ENCODE peak calls at places on chromosome 2, in seven cellular contexts. W is HL-60, Z is Karpas-422, I is amygdala, V is iPS DF 6.9, L is NCI-H82, O is EL. P is an unnamed sample.

GRCh38 chr2:210768329-210768910 is 212.0 kb downstream of the CPS1 start:
- DNase-seq in Z (no peak), I (no peak), O (no peak), W (no peak), L (no peak), V (no peak), P (no peak)

GRCh38 chr2:173752152-173752551 is 213.0 kb downstream of the SP3 start:
- DNase-seq in O (peak; percentile 16), V (no peak), Z (peak; percentile 77), I (no peak), L (peak; percentile 18), W (no peak), P (no peak)

GRCh38 chr2:220904015-220904414 is 668.1 kb downstream of the EPHA4 start:
- DNase-seq in V (no peak), L (no peak), Z (no peak), W (no peak), I (no peak), O (no peak), P (no peak)

GRCh38 chr2:16039055-16039454 is 98.7 kb downstream of the MYCN start:
- DNase-seq in V (no peak), Z (no peak), L (peak; percentile 41), W (no peak), O (no peak), I (no peak), P (no peak)

GRCh38 chr2:68366083-68366560 is 1.0 kb downstream of the PLEK start:
- DNase-seq in Z (peak; percentile 85), W (no peak), L (no peak), O (no peak), I (no peak), V (no peak), P (no peak)

GRCh38 chr2:239444626-239445625 is 44.1 kb upstream of the HDAC4 start:
- DNase-seq in W (peak; percentile 92), O (no peak), I (no peak), L (no peak), Z (no peak), V (no peak), P (no peak)

GRCh38 chr2:20796374-20796791 is 26.5 kb downstream of the LDAH start:
- DNase-seq in O (peak; percentile 22), L (no peak), W (no peak), V (no peak), Z (no peak), I (no peak), P (no peak)

GRCh38 chr2:205903549-205904129 is 182.3 kb downstream of the INO80D start:
- DNase-seq in L (peak; percentile 74), V (no peak), O (peak; percentile 20), I (no peak), Z (peak; percentile 74), W (peak; percentile 16), P (no peak)

GRCh38 chr2:223846524-223846923 is 9.1 kb upstream of the AP1S3 start:
- DNase-seq in W (no peak), O (peak; percentile 90), I (no peak), L (peak; percentile 45), Z (no peak), V (no peak), P (peak; percentile 33)

GRCh38 chr2:10533811-10534321 is 85.7 kb upstream of the ODC1 start:
- DNase-seq in O (no peak), Z (no peak), L (no peak), V (no peak), I (no peak), W (peak; percentile 47), P (peak; percentile 85)

GRCh38 chr2:239512054-239512453 is 111.2 kb upstream of the HDAC4 start:
- DNase-seq in I (no peak), V (no peak), O (no peak), W (no peak), L (no peak), Z (no peak), P (no peak)

GRCh38 chr2:40535891-40536290 is 84.0 kb upstream of the SLC8A1 start:
- DNase-seq in V (no peak), W (no peak), L (no peak), Z (no peak), O (no peak), I (no peak), P (no peak)

GRCh38 chr2:168528016-168528415 is 71.9 kb downstream of the CERS6 start:
- DNase-seq in V (no peak), L (no peak), Z (no peak), W (no peak), I (no peak), O (no peak), P (no peak)

GRCh38 chr2:98458667-98459380 is 14.2 kb downstream of the INPP4A start:
- DNase-seq in V (no peak), O (no peak), L (no peak), W (no peak), I (no peak), Z (no peak), P (no peak)

GRCh38 chr2:197806317-197806633 is 1.9 kb downstream of the PLCL1 start:
- DNase-seq in Z (no peak), L (peak; percentile 18), V (no peak), W (no peak), O (no peak), I (no peak), P (no peak)

GRCh38 chr2:80852808-80853139 is 548.2 kb upstream of the LRRTM1 start:
- DNase-seq in I (no peak), Z (no peak), O (no peak), V (no peak), W (no peak), L (peak; percentile 82), P (no peak)

GRCh38 chr2:229620759-229621158 is 93.6 kb downstream of the DNER start:
- DNase-seq in O (no peak), V (no peak), I (no peak), L (no peak), W (no peak), Z (no peak), P (no peak)

GRCh38 chr2:144079808-144080207 is 440.1 kb downstream of the ZEB2 start:
- DNase-seq in O (peak; percentile 54), L (no peak), V (no peak), W (no peak), I (no peak), Z (no peak), P (no peak)

GRCh38 chr2:178990533-178991241 is 59.2 kb downstream of the CCDC141 start:
- DNase-seq in W (no peak), Z (no peak), V (no peak), O (no peak), L (no peak), I (no peak), P (no peak)

GRCh38 chr2:30786923-30787685 is 20.1 kb downstream of the CAPN13 start:
- DNase-seq in Z (no peak), I (no peak), L (no peak), O (no peak), W (no peak), V (no peak), P (no peak)

GRCh38 chr2:237956402-237956736 is 10.4 kb upstream of the UBE2F start:
- DNase-seq in V (no peak), Z (no peak), I (no peak), O (no peak), L (no peak), W (no peak), P (no peak)

GRCh38 chr2:38416296-38417036 is 39.4 kb upstream of the ATL2 start:
- DNase-seq in I (no peak), W (no peak), L (no peak), O (peak; percentile 11), Z (peak; percentile 63), V (no peak), P (no peak)

GRCh38 chr2:48220463-48220862 is 309.5 kb upstream of the STON1 start:
- DNase-seq in L (no peak), V (no peak), Z (no peak), O (no peak), W (no peak), I (no peak), P (no peak)

GRCh38 chr2:45721150-45721549 is 69.7 kb downstream of the PRKCE start:
- DNase-seq in Z (no peak), L (no peak), W (no peak), O (no peak), I (no peak), V (no peak), P (no peak)

GRCh38 chr2:220104871-220105351 is 477.5 kb downstream of the SLC4A3 start:
- DNase-seq in O (peak; percentile 87), L (peak; percentile 59), I (no peak), W (no peak), V (no peak), Z (no peak), P (peak; percentile 40)

GRCh38 chr2:119028327-119029174 is 86.6 kb downstream of the MARCO start:
- DNase-seq in L (peak; percentile 78), Z (peak; percentile 64), W (no peak), V (peak; percentile 43), I (no peak), O (peak; percentile 30), P (peak; percentile 30)

GRCh38 chr2:241739651-241740050 is 5.2 kb downstream of the D2HGDH start:
- DNase-seq in Z (no peak), L (no peak), W (no peak), I (no peak), O (peak; percentile 66), V (no peak), P (no peak)

GRCh38 chr2:191296083-191297006 is 51.1 kb downstream of the MYO1B start:
- DNase-seq in W (no peak), Z (no peak), O (peak; percentile 45), L (no peak), I (no peak), V (no peak), P (no peak)

GRCh38 chr2:200578778-200579177 is 7.0 kb upstream of the AOX1 start:
- DNase-seq in V (no peak), W (peak; percentile 15), L (peak; percentile 57), O (peak; percentile 44), I (no peak), Z (peak; percentile 54), P (peak; percentile 30)

GRCh38 chr2:113083311-113083710 is 15.5 kb downstream of the IL1F10 start:
- DNase-seq in V (no peak), W (no peak), O (no peak), I (no peak), Z (no peak), L (no peak), P (no peak)

GRCh38 chr2:1231664-1232063 is 181.6 kb upstream of the TPO start:
- DNase-seq in O (no peak), V (no peak), Z (no peak), L (no peak), W (no peak), I (no peak), P (no peak)

GRCh38 chr2:188227713-188228112 is 64.0 kb upstream of the GULP1 start:
- DNase-seq in L (no peak), Z (no peak), I (no peak), O (no peak), V (no peak), W (no peak), P (no peak)

GRCh38 chr2:133498166-133498565 is 70.1 kb downstream of the NCKAP5 start:
- DNase-seq in O (no peak), V (no peak), L (no peak), Z (no peak), I (no peak), W (no peak), P (no peak)